ENCODE peak calls at places on chromosomes 16 and 17, in five cellular contexts. One of them, this sample, is unnamed.

GRCh38 chr17:44002141-44002848 is 2.1 kb upstream of the NAGS start:
- DNase-seq in IMR-90: peak; percentile 87
- DNase-seq in HCT116: no peak
- DNase-seq in OCI-LY7: no peak
- DNase-seq in ovary: no peak
- DNase-seq in this sample: no peak

GRCh38 chr17:33021731-33022408 is 30.2 kb downstream of the SPACA3 start:
- DNase-seq in IMR-90: peak; percentile 11
- DNase-seq in HCT116: no peak
- DNase-seq in OCI-LY7: no peak
- DNase-seq in ovary: no peak
- DNase-seq in this sample: no peak

GRCh38 chr16:52416888-52417287 is 130.1 kb downstream of the TOX3 start:
- DNase-seq in IMR-90: no peak
- DNase-seq in HCT116: no peak
- DNase-seq in OCI-LY7: no peak
- DNase-seq in ovary: no peak
- DNase-seq in this sample: no peak

GRCh38 chr17:1201132-1201702 is 21.4 kb upstream of the ABR start:
- DNase-seq in IMR-90: no peak
- DNase-seq in HCT116: no peak
- DNase-seq in OCI-LY7: peak; percentile 80
- DNase-seq in ovary: no peak
- DNase-seq in this sample: no peak

GRCh38 chr17:40718904-40719303 is 15.4 kb upstream of the KRT24 start:
- DNase-seq in IMR-90: no peak
- DNase-seq in HCT116: no peak
- DNase-seq in OCI-LY7: no peak
- DNase-seq in ovary: no peak
- DNase-seq in this sample: peak; percentile 11

GRCh38 chr17:70089513-70090148 is 14.6 kb downstream of the KCNJ16 start:
- DNase-seq in IMR-90: no peak
- DNase-seq in HCT116: no peak
- DNase-seq in OCI-LY7: no peak
- DNase-seq in ovary: no peak
- DNase-seq in this sample: no peak

GRCh38 chr16:3152022-3152272 is 17.1 kb downstream of the ZNF213 start:
- DNase-seq in IMR-90: no peak
- DNase-seq in HCT116: no peak
- DNase-seq in OCI-LY7: no peak
- DNase-seq in ovary: peak; percentile 39
- DNase-seq in this sample: no peak

GRCh38 chr17:1906622-1907021 is 76.8 kb downstream of the RPA1 start:
- DNase-seq in IMR-90: no peak
- DNase-seq in HCT116: no peak
- DNase-seq in OCI-LY7: no peak
- DNase-seq in ovary: no peak
- DNase-seq in this sample: no peak

GRCh38 chr16:23339781-23340180 is 37.7 kb downstream of the SCNN1B start:
- DNase-seq in IMR-90: no peak
- DNase-seq in HCT116: no peak
- DNase-seq in OCI-LY7: no peak
- DNase-seq in ovary: no peak
- DNase-seq in this sample: peak; percentile 38

DNA sequence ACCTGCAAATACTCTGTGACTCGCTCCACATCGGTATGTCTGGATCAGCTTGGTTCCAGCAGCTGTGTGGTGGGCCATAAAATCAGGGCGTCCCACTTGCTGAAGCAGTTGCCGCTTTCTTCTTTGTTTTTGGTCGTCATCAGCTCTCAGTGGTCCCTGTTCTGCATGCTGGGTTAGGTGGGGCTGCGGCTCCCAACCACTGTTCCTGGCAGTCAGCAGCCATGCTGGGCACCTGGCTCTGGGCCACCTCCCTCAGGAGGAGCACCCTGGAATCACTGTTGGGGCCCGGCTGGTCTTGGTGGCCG is 23.0 kb downstream of the MGRN1 start:
- DNase-seq in IMR-90: no peak
- DNase-seq in HCT116: no peak
- DNase-seq in OCI-LY7: no peak
- DNase-seq in ovary: no peak
- DNase-seq in this sample: no peak
- H3K27ac ChIP-seq in IMR-90: no peak overlapping the region
- H3K27ac ChIP-seq in HCT116: no peak overlapping the region
- H3K27ac ChIP-seq in OCI-LY7: no peak overlapping the region
- H3K27ac ChIP-seq in ovary: no peak overlapping the region
- H3K27ac ChIP-seq in this sample: no peak overlapping the region

GRCh38 chr16:11963706-11964105 is 1.3 kb upstream of the TNFRSF17 start:
- DNase-seq in IMR-90: no peak
- DNase-seq in HCT116: no peak
- DNase-seq in OCI-LY7: peak; percentile 19
- DNase-seq in ovary: no peak
- DNase-seq in this sample: no peak
- H3K27ac ChIP-seq in IMR-90: no peak overlapping the region
- H3K27ac ChIP-seq in HCT116: no peak overlapping the region
- H3K27ac ChIP-seq in OCI-LY7: peak overlapping the region; percentile 94
- H3K27ac ChIP-seq in ovary: no peak overlapping the region
- H3K27ac ChIP-seq in this sample: no peak overlapping the region

GRCh38 chr16:66524601-66525164 is 25.2 kb downstream of the TK2 start:
- DNase-seq in IMR-90: no peak
- DNase-seq in HCT116: no peak
- DNase-seq in OCI-LY7: peak; percentile 92
- DNase-seq in ovary: no peak
- DNase-seq in this sample: no peak
- H3K27ac ChIP-seq in IMR-90: no peak overlapping the region
- H3K27ac ChIP-seq in HCT116: no peak overlapping the region
- H3K27ac ChIP-seq in OCI-LY7: peak overlapping the region; percentile 66
- H3K27ac ChIP-seq in ovary: no peak overlapping the region
- H3K27ac ChIP-seq in this sample: no peak overlapping the region

DNA sequence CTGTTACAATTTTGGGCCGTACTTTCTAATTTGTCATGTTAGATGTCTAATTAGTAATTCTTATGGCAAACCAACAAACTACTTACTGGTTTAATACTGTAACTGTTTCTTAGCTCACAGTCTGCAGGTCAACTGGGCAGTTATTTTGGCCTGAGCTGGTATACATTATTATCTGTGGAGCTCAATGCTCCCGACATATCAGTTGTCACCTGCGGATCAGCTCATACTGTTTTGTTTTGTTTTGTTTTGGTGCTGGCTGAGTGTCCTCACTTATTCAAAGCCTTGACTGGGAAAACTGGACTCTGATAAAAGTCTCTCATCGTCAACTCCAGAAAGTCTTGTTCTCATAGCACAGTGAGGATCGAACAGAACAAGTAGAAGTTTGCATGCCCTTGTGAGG is 1060.6 kb upstream of the CDH8 start:
- DNase-seq in IMR-90: no peak
- DNase-seq in HCT116: no peak
- DNase-seq in OCI-LY7: no peak
- DNase-seq in ovary: no peak
- DNase-seq in this sample: no peak
- H3K27ac ChIP-seq in IMR-90: no peak overlapping the region
- H3K27ac ChIP-seq in HCT116: no peak overlapping the region
- H3K27ac ChIP-seq in OCI-LY7: no peak overlapping the region
- H3K27ac ChIP-seq in ovary: no peak overlapping the region
- H3K27ac ChIP-seq in this sample: no peak overlapping the region

DNA sequence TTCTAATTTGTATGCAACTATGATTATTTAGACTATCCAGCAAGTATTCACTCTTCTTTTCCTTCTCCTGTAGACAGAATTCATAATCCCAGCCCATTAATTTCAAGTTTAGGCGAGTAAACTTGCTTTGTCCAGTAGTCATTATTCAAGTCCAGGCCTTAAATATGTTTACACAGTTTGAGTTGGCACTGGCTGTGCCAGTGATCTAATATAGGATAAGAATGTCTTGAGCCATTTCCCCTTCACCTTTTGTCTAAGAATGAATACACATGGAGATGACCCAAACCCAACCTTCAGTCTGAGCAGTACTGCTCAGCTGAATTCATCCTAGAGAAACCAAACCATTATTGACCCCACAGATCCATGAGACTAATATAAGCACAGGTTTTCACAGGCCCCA is 930.4 kb upstream of the CDH8 start:
- DNase-seq in IMR-90: no peak
- DNase-seq in HCT116: no peak
- DNase-seq in OCI-LY7: no peak
- DNase-seq in ovary: no peak
- DNase-seq in this sample: no peak
- H3K27ac ChIP-seq in IMR-90: no peak overlapping the region
- H3K27ac ChIP-seq in HCT116: no peak overlapping the region
- H3K27ac ChIP-seq in OCI-LY7: no peak overlapping the region
- H3K27ac ChIP-seq in ovary: no peak overlapping the region
- H3K27ac ChIP-seq in this sample: no peak overlapping the region

GRCh38 chr17:65293584-65294183 is 156.5 kb downstream of the RGS9 start:
- DNase-seq in IMR-90: no peak
- DNase-seq in HCT116: no peak
- DNase-seq in OCI-LY7: no peak
- DNase-seq in ovary: no peak
- DNase-seq in this sample: no peak

GRCh38 chr17:65290616-65291015 is 153.4 kb downstream of the RGS9 start:
- DNase-seq in IMR-90: no peak
- DNase-seq in HCT116: no peak
- DNase-seq in OCI-LY7: no peak
- DNase-seq in ovary: no peak
- DNase-seq in this sample: no peak

GRCh38 chr17:65292430-65292829 is 155.3 kb downstream of the RGS9 start:
- DNase-seq in IMR-90: no peak
- DNase-seq in HCT116: no peak
- DNase-seq in OCI-LY7: no peak
- DNase-seq in ovary: no peak
- DNase-seq in this sample: no peak

GRCh38 chr17:65287040-65287439 is 149.9 kb downstream of the RGS9 start:
- DNase-seq in IMR-90: peak; percentile 43
- DNase-seq in HCT116: no peak
- DNase-seq in OCI-LY7: no peak
- DNase-seq in ovary: no peak
- DNase-seq in this sample: no peak

GRCh38 chr17:65290041-65290440 is 152.9 kb downstream of the RGS9 start:
- DNase-seq in IMR-90: no peak
- DNase-seq in HCT116: no peak
- DNase-seq in OCI-LY7: no peak
- DNase-seq in ovary: no peak
- DNase-seq in this sample: no peak
- H3K27ac ChIP-seq in IMR-90: no peak overlapping the region
- H3K27ac ChIP-seq in HCT116: no peak overlapping the region
- H3K27ac ChIP-seq in OCI-LY7: no peak overlapping the region
- H3K27ac ChIP-seq in ovary: no peak overlapping the region
- H3K27ac ChIP-seq in this sample: no peak overlapping the region

DNA sequence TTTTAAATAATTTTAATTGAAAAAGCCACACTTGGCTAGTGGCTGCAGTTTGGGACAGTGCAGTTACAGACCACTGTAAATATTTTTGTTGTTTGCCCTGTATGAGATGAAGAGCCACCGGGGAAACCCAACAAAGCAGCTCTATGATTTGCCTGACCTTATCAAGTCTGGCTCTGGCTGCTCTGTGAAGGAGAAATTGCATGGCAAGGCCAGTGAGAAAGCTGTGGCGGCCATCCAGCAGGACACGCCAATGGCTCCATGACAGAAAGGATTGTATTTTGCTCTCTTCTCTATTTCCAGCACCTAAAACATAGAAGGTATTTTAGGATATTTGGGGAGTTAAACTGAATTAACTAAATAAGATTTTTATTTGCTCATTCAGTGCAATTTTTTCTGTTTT is 330.0 kb upstream of the DYNLRB2 start:
- DNase-seq in IMR-90: no peak
- DNase-seq in HCT116: no peak
- DNase-seq in OCI-LY7: no peak
- DNase-seq in ovary: no peak
- DNase-seq in this sample: no peak
- H3K27ac ChIP-seq in IMR-90: no peak overlapping the region
- H3K27ac ChIP-seq in HCT116: no peak overlapping the region
- H3K27ac ChIP-seq in OCI-LY7: no peak overlapping the region
- H3K27ac ChIP-seq in ovary: no peak overlapping the region
- H3K27ac ChIP-seq in this sample: no peak overlapping the region